ENCODE peak calls at places on chromosomes 3 and 15, in four cellular contexts. H is osteocyte, W is B cell, O is lower lobe of right lung. G is an unnamed sample.

GRCh38 chr3:191376742-191377141 is 46.4 kb upstream of the UTS2B start:
- DNase-seq in W (no peak), O (no peak), H (no peak), G (no peak)

GRCh38 chr15:40825661-40826088 is 2.8 kb downstream of the PPP1R14D start:
- DNase-seq in W (no peak), H (no peak), O (no peak), G (no peak)

GRCh38 chr15:24924153-24924552 is 30.6 kb upstream of the SNRPN start:
- DNase-seq in W (no peak), O (no peak), H (no peak), G (no peak)

GRCh38 chr15:36996121-36996520 is 104.2 kb downstream of the MEIS2 start:
- DNase-seq in H (no peak), W (no peak), O (no peak), G (no peak)

GRCh38 chr3:191244242-191244867 is 45.3 kb downstream of the OSTN start:
- DNase-seq in O (no peak), W (peak; percentile 37), H (no peak), G (no peak)

GRCh38 chr3:58189691-58190090 is 21.1 kb downstream of the DNASE1L3 start:
- DNase-seq in H (no peak), W (no peak), O (no peak), G (no peak)

GRCh38 chr3:159804726-159805410 is 183.8 kb upstream of the IL12A start:
- DNase-seq in W (peak; percentile 23), H (peak; percentile 85), O (peak; percentile 49), G (peak; percentile 52)

GRCh38 chr3:12155833-12156232 is 2.9 kb downstream of the TIMP4 start:
- DNase-seq in H (no peak), O (no peak), W (no peak), G (no peak)

GRCh38 chr15:45180201-45180600 is 7.6 kb downstream of the SHF start:
- DNase-seq in H (no peak), O (no peak), W (no peak), G (no peak)

GRCh38 chr3:133246773-133247172 is 153.1 kb upstream of the BFSP2 start:
- DNase-seq in O (no peak), W (no peak), H (no peak), G (no peak)

GRCh38 chr15:78077053-78077859 is at the start of gene TBC1D2B:
- DNase-seq in H (no peak), O (peak; percentile 80), W (peak; percentile 80), G (peak; percentile 56)

GRCh38 chr15:57316451-57316850 is 59.9 kb upstream of the CGNL1 start:
- DNase-seq in W (no peak), H (no peak), O (no peak), G (no peak)

GRCh38 chr3:108818404-108818803 is 4.2 kb upstream of the TRAT1 start:
- DNase-seq in O (no peak), W (peak; percentile 3), H (no peak), G (no peak)

GRCh38 chr3:16663852-16664712 is 58.9 kb upstream of the DAZL start:
- DNase-seq in W (no peak), O (no peak), H (no peak), G (no peak)

GRCh38 chr15:98689431-98689861 is 41.1 kb downstream of the IGF1R start:
- DNase-seq in W (no peak), H (no peak), O (no peak), G (no peak)

GRCh38 chr15:63942486-63943365 is 103.6 kb downstream of the DAPK2 start:
- DNase-seq in W (peak; percentile 32), H (peak; percentile 44), O (no peak), G (no peak)

DNA sequence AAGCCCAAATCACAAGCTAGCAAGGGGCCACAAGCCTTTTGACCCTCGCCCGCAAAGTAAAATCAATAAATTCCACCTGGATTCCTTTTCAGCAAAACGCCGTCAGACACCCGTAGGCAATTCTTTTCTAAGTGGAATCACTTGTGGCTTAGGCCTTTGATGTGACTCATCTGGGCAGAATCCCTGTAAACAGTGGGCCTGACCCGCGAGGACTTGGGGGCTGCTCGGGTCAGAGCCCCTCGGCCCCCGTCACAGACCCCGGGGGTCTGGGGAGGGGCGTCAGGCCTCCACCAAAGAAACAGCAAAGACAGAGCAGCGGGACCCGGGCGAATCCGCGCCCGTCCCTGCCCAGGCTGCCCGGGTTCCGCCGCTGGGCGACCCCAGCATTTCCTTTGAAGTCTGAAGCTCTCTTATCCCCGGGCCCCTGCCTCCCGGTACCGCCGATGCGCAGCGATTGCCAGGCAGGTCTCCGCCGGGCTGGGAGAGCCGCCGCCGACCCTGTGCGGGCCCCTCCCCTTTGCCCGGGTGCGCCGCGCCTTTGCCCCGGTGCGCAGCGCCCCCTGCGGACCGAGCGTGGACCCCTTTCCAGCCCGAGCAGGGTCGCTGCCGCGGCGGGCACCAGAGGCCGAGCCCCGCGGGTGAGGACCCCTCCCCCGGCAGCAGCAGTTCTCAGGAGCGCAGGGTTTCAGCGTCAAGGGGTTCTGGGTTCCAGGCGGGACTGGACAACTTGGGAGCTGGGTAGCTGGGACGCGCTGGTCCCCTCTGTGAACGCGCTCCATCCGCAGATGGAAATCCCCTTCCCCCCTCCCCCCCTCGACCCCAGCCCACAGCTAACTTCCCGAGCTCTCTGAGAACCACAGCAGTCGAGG is 178.3 kb downstream of the UACA start:
- DNase-seq in W (peak; percentile 39), H (no peak), O (no peak), G (peak; percentile 69)
- TF ChIP-seq CTCF in W (peak; percentile 35), H (peak; percentile 65), O (peak; percentile 49), G (peak; percentile 79)

GRCh38 chr3:131047582-131047981 is 20.9 kb downstream of the NEK11 start:
- DNase-seq in H (no peak), O (no peak), W (no peak), G (no peak)
- TF ChIP-seq CTCF in H (no peak), O (no peak), W (no peak), G (no peak)

GRCh38 chr3:118272976-118273375 is 761.7 kb downstream of the IGSF11 start:
- DNase-seq in O (no peak), H (no peak), W (no peak), G (no peak)

GRCh38 chr3:118269537-118270125 is 765.0 kb downstream of the IGSF11 start:
- DNase-seq in H (no peak), W (no peak), O (no peak), G (no peak)

GRCh38 chr3:118262800-118263402 is 771.7 kb downstream of the IGSF11 start:
- DNase-seq in W (no peak), O (no peak), H (no peak), G (no peak)

DNA sequence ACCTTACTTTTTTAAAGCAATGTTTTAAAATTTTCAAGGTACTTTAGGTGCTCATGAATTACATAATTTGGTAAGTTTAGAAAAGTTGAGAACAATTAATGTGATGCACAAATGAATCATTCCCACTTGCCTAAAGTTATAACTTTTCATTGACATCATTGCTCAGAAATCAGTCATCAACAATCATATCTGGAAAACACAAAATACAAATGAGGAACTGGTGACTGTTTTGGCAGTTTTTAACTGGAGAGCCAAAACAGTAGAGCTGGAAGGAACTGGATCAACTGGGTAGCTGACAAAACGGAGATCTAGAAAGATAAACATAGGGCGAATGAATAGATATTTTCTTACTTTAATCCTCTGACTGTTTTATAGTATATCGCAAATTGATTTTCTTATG is 767.1 kb downstream of the IGSF11 start:
- DNase-seq in O (no peak), W (no peak), H (no peak), G (no peak)
- TF ChIP-seq CTCF in O (no peak), W (no peak), H (no peak), G (no peak)

DNA sequence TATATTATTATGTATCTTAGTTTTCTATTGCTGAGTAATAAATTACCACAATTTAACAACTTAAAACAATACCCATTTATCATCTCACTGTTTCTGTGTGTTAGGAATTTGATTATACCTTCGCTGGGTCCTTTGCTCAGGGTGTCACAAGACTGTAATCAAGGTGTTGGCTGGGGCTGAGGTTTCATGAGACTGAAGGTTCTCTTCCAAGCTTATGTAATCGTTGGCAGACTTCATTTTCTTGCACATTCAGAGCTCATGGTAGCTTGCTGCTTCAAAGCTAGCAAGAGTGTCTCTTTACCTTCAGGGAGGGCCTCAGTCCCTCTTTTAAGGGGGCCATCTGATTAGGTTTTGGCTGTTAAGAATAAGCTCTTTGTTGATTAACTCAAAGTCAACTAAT is 293.1 kb downstream of the POLQ start:
- DNase-seq in H (no peak), W (no peak), O (no peak), G (no peak)
- TF ChIP-seq CTCF in H (no peak), W (no peak), O (no peak), G (no peak)

GRCh38 chr3:156472150-156472549 is 82.8 kb downstream of the SSR3 start:
- DNase-seq in W (no peak), O (no peak), H (no peak), G (no peak)
- TF ChIP-seq CTCF in W (no peak), O (no peak), H (no peak), G (no peak)

DNA sequence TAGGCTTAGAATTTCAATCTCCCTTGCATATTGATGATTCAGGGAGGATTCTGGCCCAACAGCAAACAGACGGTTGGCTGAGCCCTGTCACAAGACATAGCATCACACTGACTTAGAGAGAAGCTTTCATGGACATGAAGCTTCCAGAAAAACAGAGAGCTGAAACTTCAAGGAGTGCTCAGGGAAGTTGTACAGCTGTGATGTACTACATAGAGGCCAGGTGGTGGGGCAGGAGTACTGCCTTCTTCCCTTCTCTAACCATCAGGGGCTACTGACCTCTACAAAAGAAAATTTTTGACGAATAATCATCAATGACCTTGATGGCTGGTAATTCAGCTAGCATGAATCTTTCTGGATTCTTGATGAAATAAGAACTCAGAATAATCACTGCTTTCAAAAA is 378.5 kb downstream of the ERC2 start:
- DNase-seq in H (no peak), W (no peak), O (no peak), G (no peak)
- TF ChIP-seq CTCF in H (no peak), W (no peak), O (no peak), G (no peak)

GRCh38 chr3:123745184-123745855 is 138.8 kb downstream of the MYLK start:
- DNase-seq in O (no peak), H (no peak), W (no peak), G (no peak)
- TF ChIP-seq CTCF in O (peak; percentile 18), H (peak; percentile 34), W (no peak), G (peak; percentile 36)

GRCh38 chr15:31367021-31367729 is 40.5 kb downstream of the KLF13 start:
- DNase-seq in H (no peak), W (no peak), O (peak; percentile 61), G (no peak)

GRCh38 chr15:31366169-31366734 is 39.6 kb downstream of the KLF13 start:
- DNase-seq in O (peak; percentile 74), H (no peak), W (no peak), G (no peak)

GRCh38 chr15:31364301-31365031 is 37.8 kb downstream of the KLF13 start:
- DNase-seq in O (no peak), W (no peak), H (no peak), G (no peak)

GRCh38 chr15:31365032-31365654 is 38.5 kb downstream of the KLF13 start:
- DNase-seq in W (no peak), H (no peak), O (no peak), G (no peak)

GRCh38 chr15:31365655-31366127 is 39.1 kb downstream of the KLF13 start:
- DNase-seq in O (peak; percentile 98), H (no peak), W (peak; percentile 80), G (peak; percentile 35)
- TF ChIP-seq CTCF in O (peak; percentile 59), H (no peak), W (peak; percentile 59), G (peak; percentile 46)